ENCODE peak calls at places on chromosomes 1 and 21, in six cellular contexts. One of them, this sample, is unnamed.

GRCh38 chr1:110106013-110106941 is 6.0 kb upstream of the UBL4B start:
- DNase-seq in K562: peak
- DNase-seq in HepG2: peak
- DNase-seq in GM12878: peak
- DNase-seq in H1: peak
- DNase-seq in HCT116: peak
- DNase-seq in this sample: peak

GRCh38 chr1:95982706-95983105 is 738.9 kb upstream of the PTBP2 start:
- DNase-seq in K562: no peak
- DNase-seq in HepG2: no peak
- DNase-seq in H1: no peak
- DNase-seq in HCT116: no peak
- DNase-seq in GM12878: no peak
- DNase-seq in this sample: no peak

GRCh38 chr1:116485071-116485735 is 85.6 kb downstream of the CD58 start:
- DNase-seq in H1: peak
- DNase-seq in HepG2: peak
- DNase-seq in HCT116: peak
- DNase-seq in K562: peak
- DNase-seq in GM12878: no peak
- DNase-seq in this sample: peak

GRCh38 chr21:33634254-33634653 is 7.3 kb downstream of the CRYZL1 start:
- DNase-seq in HepG2: no peak
- DNase-seq in GM12878: no peak
- DNase-seq in K562: no peak
- DNase-seq in HCT116: no peak
- DNase-seq in H1: no peak
- DNase-seq in this sample: no peak

GRCh38 chr1:56578963-56579875 is at the start of gene PLPP3:
- DNase-seq in HCT116: peak
- DNase-seq in H1: peak
- DNase-seq in GM12878: no peak
- DNase-seq in K562: peak
- DNase-seq in HepG2: peak
- DNase-seq in this sample: peak

GRCh38 chr1:31648633-31649032 is 4.0 kb upstream of the PEF1 start:
- DNase-seq in HepG2: no peak
- DNase-seq in K562: no peak
- DNase-seq in H1: no peak
- DNase-seq in GM12878: no peak
- DNase-seq in HCT116: no peak
- DNase-seq in this sample: no peak

GRCh38 chr1:198850196-198850595 is 211.4 kb downstream of the PTPRC start:
- DNase-seq in HepG2: no peak
- DNase-seq in H1: no peak
- DNase-seq in K562: no peak
- DNase-seq in HCT116: no peak
- DNase-seq in GM12878: no peak
- DNase-seq in this sample: no peak

GRCh38 chr1:23593556-23594148 is 34.4 kb upstream of the ID3 start:
- DNase-seq in HCT116: no peak
- DNase-seq in HepG2: peak
- DNase-seq in K562: no peak
- DNase-seq in H1: no peak
- DNase-seq in GM12878: no peak
- DNase-seq in this sample: no peak

GRCh38 chr1:151065089-151065645 is 5.0 kb downstream of the MLLT11 start:
- DNase-seq in H1: no peak
- DNase-seq in K562: no peak
- DNase-seq in HCT116: no peak
- DNase-seq in HepG2: no peak
- DNase-seq in GM12878: no peak
- DNase-seq in this sample: no peak

GRCh38 chr1:160579216-160579701 is at the start of gene CD84:
- DNase-seq in HepG2: no peak
- DNase-seq in H1: no peak
- DNase-seq in GM12878: no peak
- DNase-seq in K562: peak
- DNase-seq in HCT116: no peak
- DNase-seq in this sample: no peak

GRCh38 chr1:186102559-186103148 is 272.4 kb downstream of the TPR start:
- DNase-seq in H1: no peak
- DNase-seq in HepG2: no peak
- DNase-seq in K562: no peak
- DNase-seq in GM12878: no peak
- DNase-seq in HCT116: no peak
- DNase-seq in this sample: no peak

GRCh38 chr1:83583351-83584014 is 415.4 kb downstream of the TTLL7 start:
- DNase-seq in GM12878: no peak
- DNase-seq in K562: no peak
- DNase-seq in H1: no peak
- DNase-seq in HCT116: no peak
- DNase-seq in HepG2: no peak
- DNase-seq in this sample: no peak

GRCh38 chr1:209086486-209087192 is 496.9 kb upstream of the CAMK1G start:
- DNase-seq in H1: no peak
- DNase-seq in K562: no peak
- DNase-seq in HCT116: no peak
- DNase-seq in HepG2: no peak
- DNase-seq in GM12878: peak
- DNase-seq in this sample: no peak

GRCh38 chr1:221636096-221636495 is 105.8 kb downstream of the DUSP10 start:
- DNase-seq in HepG2: no peak
- DNase-seq in H1: no peak
- DNase-seq in K562: no peak
- DNase-seq in GM12878: no peak
- DNase-seq in HCT116: no peak
- DNase-seq in this sample: no peak

GRCh38 chr1:162305969-162306368 is 70.7 kb downstream of the SPATA46 start:
- DNase-seq in HCT116: no peak
- DNase-seq in H1: no peak
- DNase-seq in GM12878: no peak
- DNase-seq in K562: no peak
- DNase-seq in HepG2: peak
- DNase-seq in this sample: no peak

GRCh38 chr1:226600254-226600653 is 51.7 kb downstream of the STUM start:
- DNase-seq in H1: no peak
- DNase-seq in K562: no peak
- DNase-seq in HepG2: no peak
- DNase-seq in HCT116: no peak
- DNase-seq in GM12878: no peak
- DNase-seq in this sample: no peak

GRCh38 chr1:165443539-165444289 is 1.2 kb downstream of the RXRG start:
- DNase-seq in HepG2: no peak
- DNase-seq in GM12878: no peak
- DNase-seq in HCT116: no peak
- DNase-seq in K562: no peak
- DNase-seq in H1: peak
- DNase-seq in this sample: peak

GRCh38 chr1:56825436-56825835 is 6.2 kb upstream of the FYB2 start:
- DNase-seq in HepG2: no peak
- DNase-seq in GM12878: no peak
- DNase-seq in K562: no peak
- DNase-seq in HCT116: no peak
- DNase-seq in H1: no peak
- DNase-seq in this sample: no peak

GRCh38 chr1:101314244-101314643 is 77.4 kb downstream of the S1PR1 start:
- DNase-seq in H1: no peak
- DNase-seq in HCT116: no peak
- DNase-seq in HepG2: no peak
- DNase-seq in K562: no peak
- DNase-seq in GM12878: no peak
- DNase-seq in this sample: no peak

GRCh38 chr1:50659107-50659628 is 235.9 kb upstream of the DMRTA2 start:
- DNase-seq in GM12878: no peak
- DNase-seq in K562: no peak
- DNase-seq in H1: no peak
- DNase-seq in HepG2: no peak
- DNase-seq in HCT116: no peak
- DNase-seq in this sample: no peak

GRCh38 chr1:18934205-18935000 is 22.1 kb downstream of the IFFO2 start:
- DNase-seq in H1: no peak
- DNase-seq in HCT116: no peak
- DNase-seq in K562: no peak
- DNase-seq in HepG2: no peak
- DNase-seq in GM12878: no peak
- DNase-seq in this sample: no peak

GRCh38 chr1:63804829-63805484 is 31.1 kb downstream of the ROR1 start:
- DNase-seq in HCT116: no peak
- DNase-seq in HepG2: no peak
- DNase-seq in K562: no peak
- DNase-seq in GM12878: no peak
- DNase-seq in H1: no peak
- DNase-seq in this sample: no peak

GRCh38 chr21:15370576-15370975 is 305.8 kb upstream of the NRIP1 start:
- DNase-seq in HCT116: no peak
- DNase-seq in K562: no peak
- DNase-seq in HepG2: no peak
- DNase-seq in GM12878: no peak
- DNase-seq in H1: no peak
- DNase-seq in this sample: no peak

GRCh38 chr1:226475112-226475511 is 67.2 kb upstream of the PARP1 start:
- DNase-seq in H1: no peak
- DNase-seq in GM12878: no peak
- DNase-seq in HepG2: no peak
- DNase-seq in HCT116: no peak
- DNase-seq in K562: no peak
- DNase-seq in this sample: no peak

GRCh38 chr1:160884579-160884978 is 401 bp downstream of the ITLN1 start:
- DNase-seq in HCT116: peak
- DNase-seq in GM12878: no peak
- DNase-seq in HepG2: peak
- DNase-seq in K562: peak
- DNase-seq in H1: no peak
- DNase-seq in this sample: no peak

GRCh38 chr1:209038316-209038715 is 545.2 kb upstream of the CAMK1G start:
- DNase-seq in HCT116: no peak
- DNase-seq in H1: no peak
- DNase-seq in K562: no peak
- DNase-seq in GM12878: no peak
- DNase-seq in HepG2: no peak
- DNase-seq in this sample: no peak

GRCh38 chr1:170049191-170049800 is 25.2 kb downstream of the KIFAP3 start:
- DNase-seq in H1: no peak
- DNase-seq in HepG2: no peak
- DNase-seq in HCT116: no peak
- DNase-seq in GM12878: no peak
- DNase-seq in K562: no peak
- DNase-seq in this sample: no peak

GRCh38 chr1:168465942-168466702 is 77.7 kb downstream of the XCL2 start:
- DNase-seq in K562: peak
- DNase-seq in H1: no peak
- DNase-seq in GM12878: peak
- DNase-seq in HepG2: peak
- DNase-seq in HCT116: no peak
- DNase-seq in this sample: no peak

DNA sequence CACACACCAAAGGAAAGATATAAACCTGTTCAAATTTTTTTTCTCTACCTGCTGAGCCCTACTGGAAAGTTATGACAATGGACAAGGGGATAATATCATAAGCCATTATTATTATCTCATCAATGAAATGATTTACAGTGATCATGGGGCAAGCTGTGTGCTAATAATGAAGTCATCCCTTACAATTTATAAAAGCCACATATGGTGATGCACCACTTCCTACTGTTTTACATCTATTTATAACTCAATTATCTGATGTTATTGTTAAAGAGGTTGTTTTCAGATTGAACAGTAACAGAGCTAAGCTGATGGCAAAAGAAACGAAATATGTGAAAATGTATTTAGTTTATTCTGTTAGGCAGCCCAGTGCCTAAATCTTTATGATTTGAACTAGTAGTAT is 284.6 kb upstream of the ZRANB2 start:
- DNase-seq in HepG2: no peak
- DNase-seq in H1: no peak
- DNase-seq in K562: no peak
- DNase-seq in HCT116: no peak
- DNase-seq in GM12878: no peak
- DNase-seq in this sample: no peak
- H3K4me3 ChIP-seq in HepG2: no peak
- H3K4me3 ChIP-seq in H1: no peak
- H3K4me3 ChIP-seq in K562: no peak
- H3K4me3 ChIP-seq in HCT116: no peak
- H3K4me3 ChIP-seq in GM12878: no peak
- H3K4me3 ChIP-seq in this sample: no peak

GRCh38 chr1:36703526-36704208 is 221.0 kb upstream of the CSF3R start:
- DNase-seq in HepG2: peak
- DNase-seq in GM12878: peak
- DNase-seq in K562: peak
- DNase-seq in HCT116: peak
- DNase-seq in H1: peak
- DNase-seq in this sample: peak
- TF ChIP-seq YY1 in HepG2: no peak
- TF ChIP-seq YY1 in GM12878: peak
- TF ChIP-seq YY1 in K562: no peak
- TF ChIP-seq YY1 in HCT116: peak
- TF ChIP-seq YY1 in H1: peak
- TF ChIP-seq YY1 in this sample: no peak

DNA sequence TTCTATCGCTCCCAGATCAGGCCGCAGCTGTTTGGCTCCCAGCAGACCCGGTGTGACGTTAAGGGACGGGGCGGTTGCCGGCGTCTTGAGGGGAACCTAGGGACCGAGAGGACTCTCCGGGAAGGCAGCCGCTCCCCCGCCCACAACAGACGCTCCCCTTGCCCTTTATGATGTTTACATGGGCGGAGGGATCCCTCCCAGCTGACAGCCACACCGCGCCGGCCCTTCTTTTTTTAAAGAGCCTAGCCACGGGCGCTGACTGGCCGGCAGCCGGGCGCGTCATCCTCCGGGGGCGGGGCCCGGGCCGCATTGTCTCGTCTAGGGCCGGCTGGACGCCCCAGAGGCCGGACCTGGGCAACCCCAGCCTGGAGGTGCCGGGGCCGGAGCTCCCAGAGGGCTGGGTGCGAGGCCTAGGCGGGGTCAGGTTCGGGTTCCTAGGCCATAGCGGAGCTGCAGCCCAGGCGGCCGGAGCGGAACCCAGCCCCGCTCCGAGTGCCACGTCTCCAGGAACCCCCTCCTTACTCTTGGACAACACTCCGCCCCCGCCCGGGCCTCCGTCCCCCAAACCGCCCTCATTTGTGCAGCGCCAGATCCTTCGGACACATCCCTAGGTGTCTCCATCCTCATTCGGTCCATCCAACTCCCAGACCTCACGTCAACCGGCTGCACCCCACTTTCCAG is at the start of gene PCAT6:
- DNase-seq in HCT116: peak
- DNase-seq in K562: peak
- DNase-seq in HepG2: peak
- DNase-seq in GM12878: peak
- DNase-seq in H1: peak
- DNase-seq in this sample: peak
- TF ChIP-seq ZNF274 in HCT116: no peak
- TF ChIP-seq ZNF274 in K562: no peak
- TF ChIP-seq ZNF274 in HepG2: no peak
- TF ChIP-seq ZNF274 in GM12878: no peak
- TF ChIP-seq ZNF274 in H1: no peak
- TF ChIP-seq ZNF274 in this sample: no peak

GRCh38 chr1:41399148-41399795 is 38.0 kb downstream of the FOXO6 start:
- DNase-seq in HCT116: no peak
- DNase-seq in H1: no peak
- DNase-seq in HepG2: no peak
- DNase-seq in GM12878: no peak
- DNase-seq in K562: no peak
- DNase-seq in this sample: no peak
- H3K4me3 ChIP-seq in HCT116: no peak
- H3K4me3 ChIP-seq in H1: no peak
- H3K4me3 ChIP-seq in HepG2: no peak
- H3K4me3 ChIP-seq in GM12878: no peak
- H3K4me3 ChIP-seq in K562: no peak
- H3K4me3 ChIP-seq in this sample: no peak

This sample was measured in NT2/D1.